ENCODE peak calls at places on chromosomes 11 and 22, in six cellular contexts. One of them, this sample, is unnamed.

GRCh38 chr11:107467754-107468153 is 10.1 kb upstream of the CWF19L2 start:
- DNase-seq in mucosa of gallbladder: no peak
- DNase-seq in stimulated activated CD4-positive, alpha-beta T cell treated with anti-CD3 and anti-CD28 coated beads, Interleukin-15, amount 100 ng/mL, for 24 hours: no peak
- DNase-seq in brain microvascular endothelial cell: no peak
- DNase-seq in left cardiac atrium: no peak
- DNase-seq in SJSA1: no peak
- DNase-seq in this sample: no peak

GRCh38 chr22:22026157-22026831 is 43.7 kb upstream of the TOP3B start:
- DNase-seq in left cardiac atrium: no peak
- DNase-seq in brain microvascular endothelial cell: no peak
- DNase-seq in SJSA1: no peak
- DNase-seq in stimulated activated CD4-positive, alpha-beta T cell treated with anti-CD3 and anti-CD28 coated beads, Interleukin-15, amount 100 ng/mL, for 24 hours: no peak
- DNase-seq in mucosa of gallbladder: no peak
- DNase-seq in this sample: no peak

GRCh38 chr11:15291885-15292284 is 177.2 kb downstream of the INSC start:
- DNase-seq in brain microvascular endothelial cell: no peak
- DNase-seq in left cardiac atrium: peak
- DNase-seq in mucosa of gallbladder: peak
- DNase-seq in stimulated activated CD4-positive, alpha-beta T cell treated with anti-CD3 and anti-CD28 coated beads, Interleukin-15, amount 100 ng/mL, for 24 hours: no peak
- DNase-seq in SJSA1: no peak
- DNase-seq in this sample: no peak

GRCh38 chr22:32842486-32842885 is 41.0 kb downstream of the TIMP3 start:
- DNase-seq in mucosa of gallbladder: no peak
- DNase-seq in stimulated activated CD4-positive, alpha-beta T cell treated with anti-CD3 and anti-CD28 coated beads, Interleukin-15, amount 100 ng/mL, for 24 hours: no peak
- DNase-seq in SJSA1: peak
- DNase-seq in brain microvascular endothelial cell: no peak
- DNase-seq in left cardiac atrium: no peak
- DNase-seq in this sample: no peak

GRCh38 chr11:19595840-19596751 is 116.5 kb upstream of the NAV2 start:
- DNase-seq in stimulated activated CD4-positive, alpha-beta T cell treated with anti-CD3 and anti-CD28 coated beads, Interleukin-15, amount 100 ng/mL, for 24 hours: no peak
- DNase-seq in SJSA1: peak
- DNase-seq in left cardiac atrium: peak
- DNase-seq in mucosa of gallbladder: no peak
- DNase-seq in brain microvascular endothelial cell: peak
- DNase-seq in this sample: peak

GRCh38 chr11:95341246-95341645 is 110.2 kb upstream of the SESN3 start:
- DNase-seq in stimulated activated CD4-positive, alpha-beta T cell treated with anti-CD3 and anti-CD28 coated beads, Interleukin-15, amount 100 ng/mL, for 24 hours: no peak
- DNase-seq in brain microvascular endothelial cell: no peak
- DNase-seq in mucosa of gallbladder: no peak
- DNase-seq in SJSA1: no peak
- DNase-seq in left cardiac atrium: no peak
- DNase-seq in this sample: no peak

GRCh38 chr22:19845369-19845722 is 9.3 kb downstream of the GNB1L start:
- DNase-seq in SJSA1: no peak
- DNase-seq in mucosa of gallbladder: no peak
- DNase-seq in left cardiac atrium: no peak
- DNase-seq in brain microvascular endothelial cell: no peak
- DNase-seq in stimulated activated CD4-positive, alpha-beta T cell treated with anti-CD3 and anti-CD28 coated beads, Interleukin-15, amount 100 ng/mL, for 24 hours: no peak
- DNase-seq in this sample: no peak

GRCh38 chr11:81990659-81991443 is 742.8 kb downstream of the FAM181B start:
- DNase-seq in left cardiac atrium: no peak
- DNase-seq in mucosa of gallbladder: no peak
- DNase-seq in stimulated activated CD4-positive, alpha-beta T cell treated with anti-CD3 and anti-CD28 coated beads, Interleukin-15, amount 100 ng/mL, for 24 hours: no peak
- DNase-seq in SJSA1: no peak
- DNase-seq in brain microvascular endothelial cell: no peak
- DNase-seq in this sample: no peak

GRCh38 chr22:25038771-25039170 is 86.3 kb downstream of the KIAA1671 start:
- DNase-seq in left cardiac atrium: no peak
- DNase-seq in stimulated activated CD4-positive, alpha-beta T cell treated with anti-CD3 and anti-CD28 coated beads, Interleukin-15, amount 100 ng/mL, for 24 hours: no peak
- DNase-seq in brain microvascular endothelial cell: no peak
- DNase-seq in mucosa of gallbladder: no peak
- DNase-seq in SJSA1: no peak
- DNase-seq in this sample: no peak

GRCh38 chr11:123183391-123184099 is 11.5 kb downstream of the CLMP start:
- DNase-seq in left cardiac atrium: no peak
- DNase-seq in mucosa of gallbladder: no peak
- DNase-seq in SJSA1: no peak
- DNase-seq in stimulated activated CD4-positive, alpha-beta T cell treated with anti-CD3 and anti-CD28 coated beads, Interleukin-15, amount 100 ng/mL, for 24 hours: peak
- DNase-seq in brain microvascular endothelial cell: no peak
- DNase-seq in this sample: no peak

GRCh38 chr11:101477926-101478325 is 105.9 kb downstream of the TRPC6 start:
- DNase-seq in stimulated activated CD4-positive, alpha-beta T cell treated with anti-CD3 and anti-CD28 coated beads, Interleukin-15, amount 100 ng/mL, for 24 hours: no peak
- DNase-seq in mucosa of gallbladder: no peak
- DNase-seq in SJSA1: no peak
- DNase-seq in brain microvascular endothelial cell: no peak
- DNase-seq in left cardiac atrium: no peak
- DNase-seq in this sample: no peak

GRCh38 chr11:86999388-86999787 is 38.3 kb upstream of the TMEM135 start:
- DNase-seq in SJSA1: no peak
- DNase-seq in left cardiac atrium: no peak
- DNase-seq in stimulated activated CD4-positive, alpha-beta T cell treated with anti-CD3 and anti-CD28 coated beads, Interleukin-15, amount 100 ng/mL, for 24 hours: no peak
- DNase-seq in brain microvascular endothelial cell: no peak
- DNase-seq in mucosa of gallbladder: no peak
- DNase-seq in this sample: no peak

GRCh38 chr11:110134120-110134519 is 40.9 kb downstream of the ZC3H12C start:
- DNase-seq in mucosa of gallbladder: no peak
- DNase-seq in brain microvascular endothelial cell: no peak
- DNase-seq in SJSA1: no peak
- DNase-seq in stimulated activated CD4-positive, alpha-beta T cell treated with anti-CD3 and anti-CD28 coated beads, Interleukin-15, amount 100 ng/mL, for 24 hours: no peak
- DNase-seq in left cardiac atrium: no peak
- DNase-seq in this sample: no peak

GRCh38 chr11:827146-827860 is 416 bp upstream of the CRACR2B start:
- DNase-seq in brain microvascular endothelial cell: no peak
- DNase-seq in stimulated activated CD4-positive, alpha-beta T cell treated with anti-CD3 and anti-CD28 coated beads, Interleukin-15, amount 100 ng/mL, for 24 hours: no peak
- DNase-seq in mucosa of gallbladder: no peak
- DNase-seq in left cardiac atrium: no peak
- DNase-seq in SJSA1: no peak
- DNase-seq in this sample: no peak

GRCh38 chr11:108870373-108871020 is 205.6 kb downstream of the DDX10 start:
- DNase-seq in mucosa of gallbladder: no peak
- DNase-seq in SJSA1: peak
- DNase-seq in stimulated activated CD4-positive, alpha-beta T cell treated with anti-CD3 and anti-CD28 coated beads, Interleukin-15, amount 100 ng/mL, for 24 hours: no peak
- DNase-seq in brain microvascular endothelial cell: peak
- DNase-seq in left cardiac atrium: no peak
- DNase-seq in this sample: no peak

GRCh38 chr11:57476223-57476882 is 16.0 kb downstream of the RTN4RL2 start:
- DNase-seq in brain microvascular endothelial cell: no peak
- DNase-seq in SJSA1: no peak
- DNase-seq in stimulated activated CD4-positive, alpha-beta T cell treated with anti-CD3 and anti-CD28 coated beads, Interleukin-15, amount 100 ng/mL, for 24 hours: peak
- DNase-seq in mucosa of gallbladder: peak
- DNase-seq in left cardiac atrium: peak
- DNase-seq in this sample: no peak

GRCh38 chr11:112023104-112023503 is 2.1 kb upstream of the DLAT start:
- DNase-seq in SJSA1: no peak
- DNase-seq in stimulated activated CD4-positive, alpha-beta T cell treated with anti-CD3 and anti-CD28 coated beads, Interleukin-15, amount 100 ng/mL, for 24 hours: no peak
- DNase-seq in left cardiac atrium: no peak
- DNase-seq in mucosa of gallbladder: no peak
- DNase-seq in brain microvascular endothelial cell: no peak
- DNase-seq in this sample: no peak

GRCh38 chr11:67271548-67272284 is 5.4 kb downstream of the GRK2 start:
- DNase-seq in left cardiac atrium: peak
- DNase-seq in brain microvascular endothelial cell: no peak
- DNase-seq in SJSA1: no peak
- DNase-seq in stimulated activated CD4-positive, alpha-beta T cell treated with anti-CD3 and anti-CD28 coated beads, Interleukin-15, amount 100 ng/mL, for 24 hours: peak
- DNase-seq in mucosa of gallbladder: no peak
- DNase-seq in this sample: no peak